ENCODE peak calls at places on chromosomes 5 and 9, in six cellular contexts. One of them, this sample, is unnamed.

GRCh38 chr5:175814676-175815075 is 56.7 kb upstream of the CPLX2 start:
- DNase-seq in CD14-positive monocyte: no peak
- DNase-seq in GM10248: no peak
- DNase-seq in HFFc6: peak; percentile 76
- DNase-seq in cardiac muscle cell: peak; percentile 84
- DNase-seq in A549: peak; percentile 94
- DNase-seq in this sample: no peak

GRCh38 chr9:19154135-19154612 is 26.9 kb upstream of the PLIN2 start:
- DNase-seq in CD14-positive monocyte: peak; percentile 89
- DNase-seq in GM10248: no peak
- DNase-seq in HFFc6: peak; percentile 67
- DNase-seq in cardiac muscle cell: peak; percentile 100
- DNase-seq in A549: no peak
- DNase-seq in this sample: no peak

GRCh38 chr5:132099073-132099748 is 25.6 kb downstream of the CSF2 start:
- DNase-seq in CD14-positive monocyte: no peak
- DNase-seq in GM10248: no peak
- DNase-seq in HFFc6: no peak
- DNase-seq in cardiac muscle cell: no peak
- DNase-seq in A549: no peak
- DNase-seq in this sample: peak; percentile 92

GRCh38 chr5:163595851-163596399 is 90.5 kb downstream of the MAT2B start:
- DNase-seq in CD14-positive monocyte: no peak
- DNase-seq in GM10248: no peak
- DNase-seq in HFFc6: no peak
- DNase-seq in cardiac muscle cell: no peak
- DNase-seq in A549: no peak
- DNase-seq in this sample: no peak

GRCh38 chr5:149423287-149424268 is 44.5 kb upstream of the IL17B start:
- DNase-seq in CD14-positive monocyte: no peak
- DNase-seq in GM10248: no peak
- DNase-seq in HFFc6: no peak
- DNase-seq in cardiac muscle cell: peak; percentile 72
- DNase-seq in A549: no peak
- DNase-seq in this sample: no peak

GRCh38 chr5:178279723-178280438 is 47.3 kb upstream of the PHYKPL start:
- DNase-seq in CD14-positive monocyte: peak; percentile 73
- DNase-seq in GM10248: peak; percentile 89
- DNase-seq in HFFc6: peak; percentile 41
- DNase-seq in cardiac muscle cell: peak; percentile 89
- DNase-seq in A549: peak; percentile 54
- DNase-seq in this sample: peak; percentile 80

GRCh38 chr9:81369136-81369535 is 320.2 kb downstream of the TLE1 start:
- DNase-seq in CD14-positive monocyte: no peak
- DNase-seq in GM10248: no peak
- DNase-seq in HFFc6: no peak
- DNase-seq in cardiac muscle cell: no peak
- DNase-seq in A549: no peak
- DNase-seq in this sample: no peak

GRCh38 chr9:135214054-135214640 is 126.7 kb downstream of the OLFM1 start:
- DNase-seq in CD14-positive monocyte: no peak
- DNase-seq in GM10248: no peak
- DNase-seq in HFFc6: no peak
- DNase-seq in cardiac muscle cell: no peak
- DNase-seq in A549: no peak
- DNase-seq in this sample: no peak

GRCh38 chr5:150491876-150492275 is 16.1 kb upstream of the NDST1 start:
- DNase-seq in CD14-positive monocyte: no peak
- DNase-seq in GM10248: no peak
- DNase-seq in HFFc6: no peak
- DNase-seq in cardiac muscle cell: no peak
- DNase-seq in A549: no peak
- DNase-seq in this sample: no peak

GRCh38 chr5:38607930-38608545 is 51.6 kb upstream of the LIFR start:
- DNase-seq in CD14-positive monocyte: no peak
- DNase-seq in GM10248: no peak
- DNase-seq in HFFc6: no peak
- DNase-seq in cardiac muscle cell: peak; percentile 68
- DNase-seq in A549: no peak
- DNase-seq in this sample: no peak

GRCh38 chr9:108816037-108816436 is 39.7 kb downstream of the ACTL7B start:
- DNase-seq in CD14-positive monocyte: no peak
- DNase-seq in GM10248: no peak
- DNase-seq in HFFc6: no peak
- DNase-seq in cardiac muscle cell: peak; percentile 21
- DNase-seq in A549: no peak
- DNase-seq in this sample: no peak

GRCh38 chr5:150009671-150010387 is 9.3 kb downstream of the HMGXB3 start:
- DNase-seq in CD14-positive monocyte: no peak
- DNase-seq in GM10248: no peak
- DNase-seq in HFFc6: no peak
- DNase-seq in cardiac muscle cell: peak; percentile 58
- DNase-seq in A549: no peak
- DNase-seq in this sample: no peak

GRCh38 chr5:178383919-178384814 is 151.6 kb upstream of the PHYKPL start:
- DNase-seq in CD14-positive monocyte: no peak
- DNase-seq in GM10248: no peak
- DNase-seq in HFFc6: no peak
- DNase-seq in cardiac muscle cell: no peak
- DNase-seq in A549: no peak
- DNase-seq in this sample: no peak

GRCh38 chr9:96014078-96014477 is 138.6 kb downstream of the ERCC6L2 start:
- DNase-seq in CD14-positive monocyte: no peak
- DNase-seq in GM10248: no peak
- DNase-seq in HFFc6: no peak
- DNase-seq in cardiac muscle cell: no peak
- DNase-seq in A549: no peak
- DNase-seq in this sample: peak; percentile 74

GRCh38 chr9:98785333-98785933 is 10.9 kb downstream of the ANKS6 start:
- DNase-seq in CD14-positive monocyte: no peak
- DNase-seq in GM10248: no peak
- DNase-seq in HFFc6: no peak
- DNase-seq in cardiac muscle cell: no peak
- DNase-seq in A549: no peak
- DNase-seq in this sample: no peak

GRCh38 chr9:105833271-105833975 is 139.1 kb downstream of the TMEM38B start:
- DNase-seq in CD14-positive monocyte: no peak
- DNase-seq in GM10248: no peak
- DNase-seq in HFFc6: no peak
- DNase-seq in cardiac muscle cell: no peak
- DNase-seq in A549: no peak
- DNase-seq in this sample: no peak

GRCh38 chr5:151757233-151758140 is 944 bp downstream of the ATOX1 start:
- DNase-seq in CD14-positive monocyte: no peak
- DNase-seq in GM10248: peak; percentile 36
- DNase-seq in HFFc6: no peak
- DNase-seq in cardiac muscle cell: no peak
- DNase-seq in A549: no peak
- DNase-seq in this sample: peak; percentile 42

GRCh38 chr9:14315754-14316573 is 2.0 kb upstream of the NFIB start:
- DNase-seq in CD14-positive monocyte: no peak
- DNase-seq in GM10248: peak; percentile 15
- DNase-seq in HFFc6: no peak
- DNase-seq in cardiac muscle cell: peak; percentile 84
- DNase-seq in A549: peak; percentile 48
- DNase-seq in this sample: no peak

GRCh38 chr9:6414291-6414690 is 1.3 kb downstream of the UHRF2 start:
- DNase-seq in CD14-positive monocyte: no peak
- DNase-seq in GM10248: no peak
- DNase-seq in HFFc6: peak; percentile 63
- DNase-seq in cardiac muscle cell: peak; percentile 60
- DNase-seq in A549: no peak
- DNase-seq in this sample: peak; percentile 12

GRCh38 chr9:131323629-131324028 is 34.1 kb downstream of the PLPP7 start:
- DNase-seq in CD14-positive monocyte: no peak
- DNase-seq in GM10248: no peak
- DNase-seq in HFFc6: no peak
- DNase-seq in cardiac muscle cell: no peak
- DNase-seq in A549: no peak
- DNase-seq in this sample: no peak

GRCh38 chr9:88056876-88057275 is 81.4 kb downstream of the SPATA31C2 start:
- DNase-seq in CD14-positive monocyte: no peak
- DNase-seq in GM10248: no peak
- DNase-seq in HFFc6: peak; percentile 36
- DNase-seq in cardiac muscle cell: peak; percentile 30
- DNase-seq in A549: no peak
- DNase-seq in this sample: no peak

GRCh38 chr9:135739271-135740220 is 37.6 kb downstream of the KCNT1 start:
- DNase-seq in CD14-positive monocyte: no peak
- DNase-seq in GM10248: no peak
- DNase-seq in HFFc6: no peak
- DNase-seq in cardiac muscle cell: no peak
- DNase-seq in A549: no peak
- DNase-seq in this sample: no peak

GRCh38 chr9:69207503-69207902 is 33.4 kb downstream of the TJP2 start:
- DNase-seq in CD14-positive monocyte: no peak
- DNase-seq in GM10248: no peak
- DNase-seq in HFFc6: no peak
- DNase-seq in cardiac muscle cell: no peak
- DNase-seq in A549: no peak
- DNase-seq in this sample: no peak

GRCh38 chr9:3177362-3177761 is 333.5 kb upstream of the PUM3 start:
- DNase-seq in CD14-positive monocyte: no peak
- DNase-seq in GM10248: no peak
- DNase-seq in HFFc6: no peak
- DNase-seq in cardiac muscle cell: no peak
- DNase-seq in A549: no peak
- DNase-seq in this sample: no peak

GRCh38 chr9:74500584-74500924 is 3.4 kb downstream of the RORB start:
- DNase-seq in CD14-positive monocyte: no peak
- DNase-seq in GM10248: no peak
- DNase-seq in HFFc6: no peak
- DNase-seq in cardiac muscle cell: no peak
- DNase-seq in A549: no peak
- DNase-seq in this sample: no peak

GRCh38 chr9:79769476-79770275 is 197.9 kb downstream of the TLE4 start:
- DNase-seq in CD14-positive monocyte: no peak
- DNase-seq in GM10248: no peak
- DNase-seq in HFFc6: no peak
- DNase-seq in cardiac muscle cell: no peak
- DNase-seq in A549: no peak
- DNase-seq in this sample: no peak
- TF ChIP-seq CTCF in CD14-positive monocyte: no peak
- TF ChIP-seq CTCF in GM10248: no peak
- TF ChIP-seq CTCF in HFFc6: no peak
- TF ChIP-seq CTCF in cardiac muscle cell: no peak
- TF ChIP-seq CTCF in A549: no peak
- TF ChIP-seq CTCF in this sample: no peak

GRCh38 chr5:31217441-31217840 is 24.0 kb downstream of the CDH6 start:
- DNase-seq in CD14-positive monocyte: no peak
- DNase-seq in GM10248: no peak
- DNase-seq in HFFc6: no peak
- DNase-seq in cardiac muscle cell: no peak
- DNase-seq in A549: no peak
- DNase-seq in this sample: no peak

GRCh38 chr5:31213676-31214638 is 20.5 kb downstream of the CDH6 start:
- DNase-seq in CD14-positive monocyte: no peak
- DNase-seq in GM10248: no peak
- DNase-seq in HFFc6: no peak
- DNase-seq in cardiac muscle cell: no peak
- DNase-seq in A549: no peak
- DNase-seq in this sample: no peak

GRCh38 chr5:31215236-31215635 is 21.8 kb downstream of the CDH6 start:
- DNase-seq in CD14-positive monocyte: no peak
- DNase-seq in GM10248: no peak
- DNase-seq in HFFc6: no peak
- DNase-seq in cardiac muscle cell: no peak
- DNase-seq in A549: no peak
- DNase-seq in this sample: no peak

GRCh38 chr5:31220968-31221367 is 27.5 kb downstream of the CDH6 start:
- DNase-seq in CD14-positive monocyte: no peak
- DNase-seq in GM10248: no peak
- DNase-seq in HFFc6: no peak
- DNase-seq in cardiac muscle cell: no peak
- DNase-seq in A549: no peak
- DNase-seq in this sample: no peak

DNA sequence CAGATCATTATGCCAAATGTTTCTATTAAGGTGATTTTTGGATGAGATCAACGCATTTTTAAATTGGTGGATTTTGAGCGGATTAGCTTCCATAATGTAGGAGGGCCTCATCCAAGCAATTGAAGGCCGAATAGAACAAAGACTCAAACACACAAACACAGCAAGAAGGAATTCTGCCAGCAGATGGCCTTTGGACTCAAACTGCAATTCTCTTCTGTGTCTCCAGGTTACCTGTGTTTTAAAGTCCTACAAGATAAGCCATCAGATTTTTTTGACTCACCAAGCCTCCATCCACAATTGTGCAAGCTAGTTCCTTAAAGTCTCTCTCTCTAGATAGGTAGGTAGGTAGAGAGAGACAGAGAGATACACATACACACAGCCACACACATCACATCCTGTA is 25.5 kb downstream of the CDH6 start:
- DNase-seq in CD14-positive monocyte: no peak
- DNase-seq in GM10248: no peak
- DNase-seq in HFFc6: no peak
- DNase-seq in cardiac muscle cell: no peak
- DNase-seq in A549: no peak
- DNase-seq in this sample: no peak
- TF ChIP-seq CTCF in CD14-positive monocyte: no peak
- TF ChIP-seq CTCF in GM10248: no peak
- TF ChIP-seq CTCF in HFFc6: no peak
- TF ChIP-seq CTCF in cardiac muscle cell: no peak
- TF ChIP-seq CTCF in A549: no peak
- TF ChIP-seq CTCF in this sample: no peak

GRCh38 chr5:147874910-147875367 is 3.6 kb upstream of the SCGB3A2 start:
- DNase-seq in CD14-positive monocyte: no peak
- DNase-seq in GM10248: no peak
- DNase-seq in HFFc6: no peak
- DNase-seq in cardiac muscle cell: no peak
- DNase-seq in A549: no peak
- DNase-seq in this sample: no peak
- TF ChIP-seq CTCF in CD14-positive monocyte: no peak
- TF ChIP-seq CTCF in GM10248: no peak
- TF ChIP-seq CTCF in HFFc6: no peak
- TF ChIP-seq CTCF in cardiac muscle cell: no peak
- TF ChIP-seq CTCF in A549: no peak
- TF ChIP-seq CTCF in this sample: no peak

GRCh38 chr9:13213337-13213736 is 66.2 kb downstream of the MPDZ start:
- DNase-seq in CD14-positive monocyte: no peak
- DNase-seq in GM10248: no peak
- DNase-seq in HFFc6: peak; percentile 21
- DNase-seq in cardiac muscle cell: peak; percentile 55
- DNase-seq in A549: peak; percentile 8
- DNase-seq in this sample: no peak
- TF ChIP-seq CTCF in CD14-positive monocyte: no peak
- TF ChIP-seq CTCF in GM10248: no peak
- TF ChIP-seq CTCF in HFFc6: peak; percentile 79
- TF ChIP-seq CTCF in cardiac muscle cell: peak; percentile 37
- TF ChIP-seq CTCF in A549: peak; percentile 50
- TF ChIP-seq CTCF in this sample: no peak